ENCODE peak calls at places on chromosomes 6 and 20, in five cellular contexts. F is hypothalamus; U is progenitor cell of endocrine pancreas; H is activated gamma-delta T cell treated with Interleukin-2 at 50 U/mL for 16 hours; V is CD8-positive, alpha-beta T cell. Z is an unnamed sample.

GRCh38 chr20:63835031-63835858 is 4.2 kb upstream of the ZBTB46 start:
- DNase-seq in H (no peak), U (peak; percentile 76), F (peak; percentile 53), V (no peak), Z (peak; percentile 92)

GRCh38 chr20:31698803-31699718 is 23.6 kb downstream of the BCL2L1 start:
- DNase-seq in V (no peak), F (peak; percentile 20), H (no peak), U (no peak), Z (no peak)

GRCh38 chr6:120648713-120649112 is 685.6 kb downstream of the TBC1D32 start:
- DNase-seq in F (no peak), H (no peak), V (no peak), U (no peak), Z (no peak)

GRCh38 chr20:9241232-9241692 is 172.4 kb downstream of the PLCB4 start:
- DNase-seq in U (no peak), F (no peak), V (no peak), H (no peak), Z (no peak)

GRCh38 chr20:3731944-3732326 is 550 bp upstream of the HSPA12B start:
- DNase-seq in U (no peak), H (no peak), V (no peak), F (no peak), Z (no peak)

GRCh38 chr20:40744494-40745175 is 55.6 kb upstream of the MAFB start:
- DNase-seq in V (no peak), F (no peak), H (no peak), U (no peak), Z (no peak)

GRCh38 chr6:42294759-42295158 is 77.1 kb upstream of the MRPS10 start:
- DNase-seq in H (no peak), U (no peak), V (no peak), F (no peak), Z (no peak)

GRCh38 chr6:74001091-74001490 is 305.1 kb downstream of the CD109 start:
- DNase-seq in H (no peak), U (no peak), F (no peak), V (no peak), Z (no peak)

GRCh38 chr6:45608252-45608911 is 230.6 kb upstream of the SUPT3H start:
- DNase-seq in V (no peak), F (no peak), U (no peak), H (no peak), Z (no peak)

GRCh38 chr6:154539593-154540269 is 29.2 kb upstream of the CNKSR3 start:
- DNase-seq in V (no peak), U (no peak), F (no peak), H (no peak), Z (no peak)

GRCh38 chr6:36141091-36141490 is 10.8 kb downstream of the MAPK13 start:
- DNase-seq in H (no peak), V (no peak), F (no peak), U (no peak), Z (no peak)

GRCh38 chr20:9617940-9618339 is 103.5 kb downstream of the LAMP5 start:
- DNase-seq in H (no peak), U (no peak), F (peak; percentile 1), V (no peak), Z (no peak)

GRCh38 chr6:103783344-103783743 is 1076.4 kb downstream of the HACE1 start:
- DNase-seq in V (no peak), U (no peak), H (no peak), F (no peak), Z (no peak)

GRCh38 chr6:137926207-137926731 is 59.2 kb downstream of the TNFAIP3 start:
- DNase-seq in H (no peak), F (no peak), V (no peak), U (no peak), Z (peak; percentile 73)

GRCh38 chr6:105424177-105424783 is 21.4 kb upstream of the PREP start:
- DNase-seq in V (peak; percentile 68), H (peak; percentile 69), U (peak; percentile 43), F (peak; percentile 1), Z (no peak)

GRCh38 chr6:64477311-64477850 is 841.8 kb downstream of the PHF3 start:
- DNase-seq in V (no peak), F (no peak), H (no peak), U (no peak), Z (no peak)

GRCh38 chr6:135179920-135180457 is 1.1 kb upstream of the MYB start:
- DNase-seq in H (no peak), F (no peak), U (no peak), V (no peak), Z (no peak)

GRCh38 chr20:10673831-10674683 is at the start of gene JAG1:
- DNase-seq in U (peak; percentile 94), V (peak; percentile 11), F (peak; percentile 95), H (peak; percentile 18), Z (peak; percentile 97)

GRCh38 chr6:82248233-82248735 is 740 bp upstream of the IBTK start:
- DNase-seq in H (no peak), V (no peak), U (no peak), F (peak; percentile 72), Z (no peak)

GRCh38 chr6:82861121-82861520 is 204.5 kb downstream of the UBE3D start:
- DNase-seq in V (no peak), U (no peak), F (no peak), H (no peak), Z (no peak)

GRCh38 chr6:147507162-147508072 is 1.1 kb upstream of the SAMD5 start:
- DNase-seq in F (no peak), U (peak; percentile 23), H (no peak), V (no peak), Z (no peak)

GRCh38 chr6:167437888-167438484 is 113.1 kb downstream of the TTLL2 start:
- DNase-seq in H (no peak), V (no peak), U (no peak), F (no peak), Z (no peak)

GRCh38 chr6:157822221-157823000 is 635 bp upstream of the SNX9 start:
- DNase-seq in H (no peak), V (peak; percentile 47), U (peak; percentile 26), F (no peak), Z (peak; percentile 53)

GRCh38 chr6:72522735-72523141 is 99.1 kb upstream of the KCNQ5 start:
- DNase-seq in F (no peak), V (peak; percentile 14), U (no peak), H (no peak), Z (no peak)

GRCh38 chr6:41706876-41707564 is 28.4 kb downstream of the TFEB start:
- DNase-seq in U (no peak), V (no peak), H (no peak), F (peak; percentile 50), Z (peak; percentile 75)

GRCh38 chr20:5688431-5688972 is 61.7 kb upstream of the SHLD1 start:
- DNase-seq in F (no peak), U (no peak), V (no peak), H (no peak), Z (peak; percentile 54)

GRCh38 chr20:22584630-22584921 is 204 bp upstream of the FOXA2 start:
- DNase-seq in H (no peak), V (no peak), F (no peak), U (peak; percentile 76), Z (no peak)

GRCh38 chr6:109075934-109076333 is 18.7 kb downstream of the SESN1 start:
- DNase-seq in H (no peak), F (no peak), V (no peak), U (no peak), Z (no peak)

GRCh38 chr6:40727272-40727671 is 140.1 kb upstream of the LRFN2 start:
- DNase-seq in U (no peak), H (no peak), F (no peak), V (no peak), Z (no peak)

GRCh38 chr6:83055366-83055964 is 10.2 kb downstream of the UBE3D start:
- DNase-seq in F (peak; percentile 11), H (peak; percentile 19), V (peak; percentile 42), U (peak; percentile 34), Z (no peak)

GRCh38 chr6:106315765-106316375 is 9.7 kb downstream of the ATG5 start:
- DNase-seq in F (no peak), U (no peak), H (no peak), V (no peak), Z (no peak)

GRCh38 chr20:46703435-46703834 is 6.0 kb upstream of the SLC2A10 start:
- DNase-seq in H (no peak), V (no peak), U (no peak), F (no peak), Z (no peak)

GRCh38 chr6:136288566-136289326 is 900 bp downstream of the BCLAF1 start:
- DNase-seq in H (peak; percentile 87), V (peak; percentile 91), U (peak; percentile 24), F (peak; percentile 78), Z (peak; percentile 95)

GRCh38 chr6:149480502-149481280 is 4.1 kb downstream of the ZC3H12D start:
- DNase-seq in U (no peak), F (no peak), V (peak; percentile 57), H (no peak), Z (no peak)

GRCh38 chr20:17835941-17836861 is 132.4 kb downstream of the SNX5 start:
- DNase-seq in F (no peak), V (no peak), H (no peak), U (no peak), Z (peak; percentile 87)

GRCh38 chr6:15937582-15937981 is 191.3 kb upstream of the MYLIP start:
- DNase-seq in U (no peak), V (no peak), F (no peak), H (no peak), Z (no peak)

GRCh38 chr6:124770784-124771183 is 191.5 kb upstream of the RNF217 start:
- DNase-seq in F (no peak), U (no peak), H (no peak), V (no peak), Z (no peak)

GRCh38 chr20:53150532-53150931 is 178.4 kb downstream of the TSHZ2 start:
- DNase-seq in U (no peak), V (no peak), F (no peak), H (no peak), Z (no peak)

GRCh38 chr20:37111926-37112455 is 16.2 kb upstream of the RBL1 start:
- DNase-seq in V (no peak), U (no peak), F (no peak), H (no peak), Z (no peak)

GRCh38 chr6:165317723-165318122 is 8.3 kb upstream of the C6orf118 start:
- DNase-seq in H (no peak), U (no peak), V (no peak), F (no peak), Z (no peak)